ENCODE peak calls at places on chromosomes 7 and 10, in six cellular contexts. M is mammary epithelial cell, L is IMR-90, N is astrocyte of the spinal cord, K is AG09309, U is adipocyte. S is an unnamed sample.

GRCh38 chr10:77666821-77667220 is 29.2 kb upstream of the KCNMA1 start:
- DNase-seq in M (peak), L (no peak), N (peak), K (no peak), U (no peak), S (no peak)

GRCh38 chr10:16777473-16778370 is 39.5 kb downstream of the RSU1 start:
- DNase-seq in M (peak), L (peak), N (peak), K (peak), U (peak), S (peak)

GRCh38 chr10:103727991-103728689 is 127.2 kb downstream of the SH3PXD2A start:
- DNase-seq in M (no peak), L (no peak), N (no peak), K (no peak), U (no peak), S (no peak)

GRCh38 chr10:96718304-96718990 is 1.9 kb downstream of the PIK3AP1 start:
- DNase-seq in M (no peak), L (no peak), N (no peak), K (no peak), U (no peak), S (no peak)

GRCh38 chr7:7569615-7570014 is 2.9 kb downstream of the MIOS start:
- DNase-seq in M (no peak), L (no peak), N (no peak), K (no peak), U (no peak), S (no peak)

GRCh38 chr10:126068357-126068756 is 172.0 kb downstream of the FANK1 start:
- DNase-seq in M (no peak), L (no peak), N (no peak), K (no peak), U (no peak), S (no peak)

GRCh38 chr10:96325719-96326373 is 21.6 kb downstream of the DNTT start:
- DNase-seq in M (peak), L (no peak), N (no peak), K (no peak), U (no peak), S (no peak)

GRCh38 chr7:129122086-129122750 is 22.3 kb upstream of the TSPAN33 start:
- DNase-seq in M (no peak), L (no peak), N (no peak), K (no peak), U (no peak), S (no peak)

GRCh38 chr7:85232068-85232467 is 45.2 kb upstream of the SEMA3D start:
- DNase-seq in M (no peak), L (no peak), N (no peak), K (no peak), U (no peak), S (no peak)

GRCh38 chr10:92014620-92015019 is 91.0 kb downstream of the BTAF1 start:
- DNase-seq in M (no peak), L (no peak), N (no peak), K (no peak), U (no peak), S (no peak)

GRCh38 chr7:43454936-43455518 is 127.9 kb upstream of the STK17A start:
- DNase-seq in M (peak), L (peak), N (peak), K (no peak), U (peak), S (no peak)

GRCh38 chr7:22110227-22110839 is 164.6 kb upstream of the CDCA7L start:
- DNase-seq in M (peak), L (peak), N (peak), K (peak), U (peak), S (peak)

GRCh38 chr7:120996333-120996982 is 7.9 kb downstream of the CPED1 start:
- DNase-seq in M (peak), L (peak), N (peak), K (peak), U (peak), S (peak)

GRCh38 chr7:105776068-105776790 is 100.2 kb downstream of the ATXN7L1 start:
- DNase-seq in M (peak), L (peak), N (peak), K (peak), U (peak), S (peak)

GRCh38 chr10:78081292-78081691 is 47.6 kb downstream of the RPS24 start:
- DNase-seq in M (no peak), L (no peak), N (no peak), K (no peak), U (no peak), S (no peak)

DNA sequence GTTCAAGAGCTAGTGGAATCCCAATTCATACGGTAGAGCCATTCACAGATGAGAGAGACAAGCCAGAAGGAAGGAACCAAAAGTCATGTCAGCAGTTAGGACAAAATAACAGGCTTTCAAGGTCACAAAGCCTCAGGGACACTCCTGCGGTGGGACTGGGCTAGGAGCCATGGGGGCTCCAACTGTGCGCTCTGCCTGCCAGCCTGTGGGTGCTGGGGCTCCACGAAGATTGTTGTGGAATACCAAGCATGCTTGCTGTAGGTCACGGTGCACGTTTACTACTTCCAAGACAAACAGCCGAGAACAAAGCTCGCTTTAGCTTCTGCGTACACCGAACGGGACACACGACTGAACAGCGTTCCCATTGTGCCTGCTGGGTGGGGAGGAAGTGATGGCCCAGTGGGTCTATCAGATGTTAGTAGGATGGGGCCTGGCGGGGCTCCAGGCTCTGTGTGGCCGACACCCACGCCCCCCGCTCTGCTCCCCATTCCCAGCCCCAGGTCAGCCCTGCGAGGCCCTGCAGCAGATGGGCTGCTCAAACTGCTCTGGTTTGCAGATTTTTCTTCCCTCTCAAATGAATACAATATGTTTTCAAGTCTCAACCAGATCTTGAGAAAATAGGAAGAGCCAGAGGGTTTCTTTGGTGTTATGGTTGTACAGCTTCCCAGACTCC is 158.9 kb downstream of the EGFR start:
- DNase-seq in M (no peak), L (no peak), N (peak), K (no peak), U (peak), S (no peak)
- H3K4me3 ChIP-seq in M (no peak), L (no peak), N (no peak), K (no peak), U (no peak), S (no peak)

DNA sequence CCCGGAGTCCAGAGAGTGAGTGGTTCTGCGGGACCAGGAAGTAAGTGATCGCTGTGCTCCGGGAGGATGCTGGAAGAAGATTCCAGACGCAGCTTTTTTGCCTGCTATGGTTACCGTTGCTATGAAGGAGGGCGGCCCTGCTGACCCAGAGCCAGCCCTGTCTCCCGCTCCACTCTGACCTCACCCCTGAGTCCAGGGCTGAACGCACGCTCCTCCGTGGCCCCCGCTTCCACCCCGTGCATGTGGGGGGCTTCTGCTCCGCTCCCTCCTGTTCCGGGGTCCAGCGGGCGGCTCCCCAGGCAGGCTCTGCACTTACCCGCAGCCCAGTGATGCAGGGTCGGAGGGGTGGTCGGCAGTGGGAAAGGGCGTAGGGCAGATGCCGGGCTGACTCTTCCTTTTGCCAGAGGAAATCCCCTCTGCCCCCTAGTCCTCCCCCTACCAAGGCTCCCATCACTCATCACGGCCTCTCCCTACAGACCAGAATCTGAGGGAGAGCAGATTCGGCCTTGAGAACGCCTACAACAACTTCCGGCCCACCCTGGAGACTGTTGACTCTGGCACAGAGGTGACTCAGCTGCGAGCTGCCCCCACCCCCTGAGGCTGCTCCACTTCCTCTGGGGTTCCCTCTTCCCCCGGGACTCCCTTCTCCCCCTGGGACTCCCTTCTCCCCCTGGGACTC is 2.6 kb upstream of the MUC17 start:
- DNase-seq in M (peak), L (peak), N (peak), K (peak), U (peak), S (peak)
- H3K4me3 ChIP-seq in M (peak), L (peak), N (peak), K (peak), U (peak), S (peak)

GRCh38 chr7:39855325-39855674 is 94.8 kb upstream of the CDK13 start:
- DNase-seq in M (no peak), L (no peak), N (no peak), K (no peak), U (no peak), S (no peak)
- H3K4me3 ChIP-seq in M (no peak), L (peak), N (no peak), K (no peak), U (peak), S (peak)

GRCh38 chr10:109966961-109967738 is 40.6 kb upstream of the ADD3 start:
- DNase-seq in M (no peak), L (peak), N (peak), K (no peak), U (peak), S (peak)
- H3K4me3 ChIP-seq in M (no peak), L (peak), N (no peak), K (no peak), U (peak), S (peak)

GRCh38 chr7:93164766-93165165 is 16.6 kb upstream of the SAMD9L start:
- DNase-seq in M (no peak), L (no peak), N (no peak), K (no peak), U (no peak), S (no peak)
- H3K4me3 ChIP-seq in M (no peak), L (no peak), N (no peak), K (no peak), U (no peak), S (no peak)

GRCh38 chr7:84195295-84196006 is 862 bp upstream of the SEMA3A start:
- DNase-seq in M (no peak), L (no peak), N (peak), K (no peak), U (no peak), S (no peak)
- H3K4me3 ChIP-seq in M (peak), L (peak), N (peak), K (peak), U (peak), S (peak)

GRCh38 chr7:159097661-159098423 is 46.8 kb downstream of the VIPR2 start:
- DNase-seq in M (no peak), L (no peak), N (no peak), K (no peak), U (no peak), S (no peak)
- H3K4me3 ChIP-seq in M (no peak), L (no peak), N (no peak), K (no peak), U (no peak), S (no peak)

GRCh38 chr10:86759073-86759672 is 2.8 kb downstream of the BMPR1A start:
- DNase-seq in M (no peak), L (peak), N (no peak), K (no peak), U (peak), S (no peak)
- H3K4me3 ChIP-seq in M (no peak), L (peak), N (peak), K (no peak), U (peak), S (peak)

DNA sequence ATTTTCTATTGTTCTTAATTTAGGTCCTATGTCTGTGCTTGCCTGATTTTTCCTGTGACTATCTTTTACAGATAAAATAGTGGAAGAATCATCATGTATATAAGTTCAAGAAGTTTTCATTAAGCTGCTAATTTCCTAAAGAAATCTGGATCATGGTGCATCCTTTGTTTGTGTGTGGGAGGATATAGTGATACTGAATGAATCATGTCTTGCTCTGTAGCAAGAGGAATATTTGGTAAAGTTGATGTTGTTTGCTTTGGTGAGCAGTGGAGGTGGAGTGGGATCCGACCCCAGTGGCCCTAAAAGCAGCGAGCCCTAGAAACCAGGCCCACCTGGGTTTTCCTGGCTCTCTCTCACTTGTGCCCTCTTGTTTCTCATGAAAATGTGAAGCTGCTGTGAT is 83.7 kb downstream of the CCNY start:
- DNase-seq in M (peak), L (peak), N (no peak), K (no peak), U (peak), S (no peak)
- H3K4me3 ChIP-seq in M (no peak), L (no peak), N (no peak), K (no peak), U (peak), S (no peak)